ENCODE peak calls at places on chromosomes 16 and 17, in seven cellular contexts. I, E, O, Q, B, U and H are unnamed samples.

GRCh38 chr16:89187337-89188063 is 12.8 kb downstream of the SLC22A31 start:
- DNase-seq in B (no peak), I (no peak), Q (peak), O (no peak), E (no peak), U (no peak), H (no peak)

GRCh38 chr16:56667581-56668571 is at the start of gene MT1G:
- DNase-seq in Q (peak), O (no peak), B (no peak), I (no peak), U (no peak), E (peak), H (no peak)

GRCh38 chr17:66737524-66737923 is 97.4 kb upstream of the CACNG5 start:
- DNase-seq in B (no peak), E (no peak), I (no peak), O (no peak), Q (no peak), U (peak), H (no peak)

GRCh38 chr17:64155751-64156544 is 26.0 kb upstream of the ERN1 start:
- DNase-seq in E (peak), U (peak), B (no peak), I (no peak), O (no peak), Q (no peak), H (no peak)

GRCh38 chr16:1125471-1125870 is 27.4 kb upstream of the CACNA1H start:
- DNase-seq in B (no peak), O (no peak), U (no peak), E (no peak), I (peak), Q (peak), H (no peak)

GRCh38 chr16:85639529-85640253 is 26.6 kb downstream of the GSE1 start:
- DNase-seq in I (peak), E (no peak), O (no peak), Q (no peak), U (no peak), B (no peak), H (no peak)

GRCh38 chr17:2414665-2415064 is 13.8 kb upstream of the MNT start:
- DNase-seq in Q (no peak), E (no peak), I (no peak), O (no peak), U (no peak), B (no peak), H (no peak)

GRCh38 chr16:46673320-46674013 is 15.5 kb downstream of the VPS35 start:
- DNase-seq in B (no peak), U (peak), O (no peak), E (no peak), Q (peak), I (peak), H (peak)

GRCh38 chr17:28900986-28901726 is 1.7 kb downstream of the DHRS13 start:
- DNase-seq in O (no peak), I (no peak), Q (no peak), U (no peak), B (no peak), E (no peak), H (no peak)

GRCh38 chr16:17078950-17079631 is 391.7 kb downstream of the XYLT1 start:
- DNase-seq in I (no peak), O (no peak), U (no peak), B (no peak), Q (no peak), E (no peak), H (no peak)

GRCh38 chr17:38416840-38417209 is 11.4 kb upstream of the ARHGAP23 start:
- DNase-seq in B (no peak), E (no peak), O (no peak), U (no peak), Q (no peak), I (no peak), H (no peak)

GRCh38 chr17:49549311-49549605 is 26.4 kb upstream of the NXPH3 start:
- DNase-seq in Q (no peak), E (no peak), O (no peak), I (no peak), B (no peak), U (no peak), H (no peak)

GRCh38 chr17:75679706-75680201 is 12.6 kb downstream of the SAP30BP start:
- DNase-seq in Q (no peak), I (peak), O (no peak), U (peak), B (no peak), E (peak), H (no peak)

GRCh38 chr17:76497979-76498885 is 3.0 kb downstream of the RHBDF2 start:
- DNase-seq in B (no peak), O (no peak), I (no peak), U (peak), Q (no peak), E (peak), H (no peak)

GRCh38 chr17:45755050-45755449 is 29.1 kb upstream of the CRHR1 start:
- DNase-seq in B (no peak), I (no peak), Q (no peak), E (no peak), U (no peak), O (no peak), H (no peak)

GRCh38 chr16:1865902-1866690 is 5.9 kb downstream of the MEIOB start:
- DNase-seq in I (no peak), Q (no peak), E (no peak), B (no peak), U (no peak), O (no peak), H (no peak)